ENCODE peak calls at places on chromosomes 6 and 20, in eight cellular contexts. A is cardiac muscle cell; B is pancreas; S is CD4-positive, CD25-positive, alpha-beta regulatory T cell; U is neural progenitor cell; E is thoracic aorta; C is GM23248; N is PC-3. R is an unnamed sample.

GRCh38 chr6:88177961-88178464 is 11.9 kb upstream of the CNR1 start:
- DNase-seq in A (no peak), S (no peak), B (no peak), E (no peak), C (peak), N (no peak), U (no peak), R (no peak)

GRCh38 chr20:35447082-35447789 is 8.2 kb upstream of the CEP250 start:
- DNase-seq in B (peak), C (peak), A (peak), S (peak), E (peak), U (peak), N (peak), R (peak)

GRCh38 chr20:48307277-48307676 is 520.5 kb downstream of the PREX1 start:
- DNase-seq in N (no peak), B (no peak), E (no peak), S (no peak), A (no peak), C (no peak), U (no peak), R (no peak)

GRCh38 chr6:13404115-13404891 is 76.0 kb upstream of the TBC1D7 start:
- DNase-seq in U (no peak), N (peak), C (peak), A (no peak), B (no peak), S (no peak), E (no peak), R (no peak)

GRCh38 chr6:72620866-72621242 is 1.0 kb upstream of the KCNQ5 start:
- DNase-seq in B (no peak), N (no peak), C (no peak), A (no peak), U (peak), S (peak), E (no peak), R (no peak)

GRCh38 chr6:3227363-3228045 is at the start of gene TUBB2B:
- DNase-seq in B (peak), N (no peak), E (no peak), S (peak), U (peak), A (peak), C (peak), R (no peak)

GRCh38 chr6:35014786-35015185 is 125.7 kb downstream of the ANKS1A start:
- DNase-seq in S (no peak), C (peak), B (no peak), A (no peak), E (no peak), U (no peak), N (peak), R (no peak)

GRCh38 chr6:133225560-133225959 is 15.6 kb upstream of the EYA4 start:
- DNase-seq in A (no peak), C (no peak), N (no peak), E (no peak), S (no peak), U (no peak), B (no peak), R (no peak)

GRCh38 chr6:131948221-131948661 is 2.9 kb downstream of the CCN2 start:
- DNase-seq in B (no peak), N (no peak), E (no peak), S (no peak), C (peak), U (no peak), A (no peak), R (no peak)

GRCh38 chr20:38790210-38791053 is 15.1 kb upstream of the PPP1R16B start:
- DNase-seq in E (no peak), B (no peak), U (peak), N (peak), S (no peak), C (peak), A (peak), R (no peak)

DNA sequence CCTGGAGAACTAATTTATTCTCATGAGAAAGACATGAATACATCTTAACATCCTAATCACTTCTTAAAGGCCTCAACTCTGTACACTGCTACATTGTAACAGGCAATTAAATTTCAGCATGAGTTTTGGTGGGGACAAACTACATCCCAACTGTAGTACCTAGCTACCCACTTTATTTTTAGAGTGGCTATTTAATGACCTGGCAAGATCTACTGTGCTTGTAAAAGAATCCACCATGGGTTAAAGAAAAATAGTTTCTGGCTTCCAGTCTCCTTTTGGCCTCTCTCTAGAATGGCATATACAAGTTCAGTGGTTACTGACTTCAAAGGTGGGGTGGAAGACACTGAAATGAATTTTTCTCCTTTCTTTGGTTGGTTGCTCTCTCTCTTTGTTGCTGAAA is 193.9 kb downstream of the ESR1 start:
- DNase-seq in S (no peak), B (no peak), N (no peak), A (no peak), E (no peak), C (no peak), U (no peak), R (no peak)
- H3K27ac ChIP-seq in S (no peak), B (no peak), N (no peak), A (no peak), E (no peak), C (no peak), U (no peak), R (no peak)

DNA sequence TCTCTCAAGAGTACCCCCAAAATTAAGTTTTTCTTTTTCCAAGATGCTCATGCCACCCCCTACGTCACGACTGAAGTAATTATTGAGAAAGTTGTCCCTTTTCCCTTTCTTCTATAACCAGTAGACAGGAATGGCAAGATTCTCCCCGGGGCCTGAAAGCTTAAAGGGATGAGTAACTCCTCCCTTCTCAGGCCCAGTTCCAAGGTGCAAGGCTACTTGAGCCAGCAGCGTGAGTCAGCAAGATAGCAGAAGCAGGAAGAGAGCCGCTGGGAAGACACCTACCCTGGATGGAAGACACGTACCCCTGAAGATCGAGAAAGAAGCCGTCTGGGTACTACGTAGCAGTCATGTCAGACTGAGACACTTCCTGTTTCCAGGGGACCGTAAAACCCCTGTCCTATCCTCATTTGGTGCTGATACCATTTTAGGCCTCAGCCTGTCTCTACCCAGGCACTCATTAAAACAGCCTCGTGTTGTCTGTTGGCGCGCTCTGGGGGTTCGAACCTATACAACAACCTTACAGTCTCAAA is 241.0 kb downstream of the ADGRG6 start:
- DNase-seq in E (no peak), S (no peak), A (no peak), N (peak), B (no peak), U (no peak), C (peak), R (peak)
- H3K4me3 ChIP-seq in E (no peak), S (no peak), A (no peak), N (no peak), B (no peak), U (no peak), C (no peak), R (no peak)

GRCh38 chr6:96990462-96990861 is 65.9 kb downstream of the KLHL32 start:
- DNase-seq in E (no peak), N (no peak), C (no peak), U (no peak), S (no peak), B (no peak), A (no peak), R (no peak)
- H3K27ac ChIP-seq in E (no peak), N (no peak), C (no peak), U (no peak), S (no peak), B (no peak), A (no peak), R (no peak)

GRCh38 chr6:31573239-31574105 is 1.4 kb downstream of the LTA start:
- DNase-seq in S (no peak), E (no peak), N (no peak), C (no peak), B (no peak), A (no peak), U (no peak), R (no peak)
- H3K4me3 ChIP-seq in S (peak), E (no peak), N (no peak), C (no peak), B (no peak), A (no peak), U (no peak), R (no peak)